ENCODE peak calls at places on chromosomes 2 and 18, in six cellular contexts. C is heart right ventricle, E is heart left ventricle, N is lung, F is breast epithelium, M is endodermal cell. S is an unnamed sample.

GRCh38 chr18:46346213-46346612 is 242.0 kb downstream of the HAUS1 start:
- DNase-seq in C (no peak), E (no peak), N (no peak), F (no peak), M (no peak), S (no peak)

GRCh38 chr2:148643421-148643820 is 1.1 kb upstream of the EPC2 start:
- DNase-seq in C (no peak), E (no peak), N (no peak), F (no peak), M (no peak), S (no peak)

GRCh38 chr2:60882971-60883753 is 1.8 kb downstream of the REL start:
- DNase-seq in C (no peak), E (no peak), N (no peak), F (no peak), M (peak; percentile 52), S (no peak)

GRCh38 chr2:236090027-236090382 is 78.2 kb downstream of the GBX2 start:
- DNase-seq in C (no peak), E (no peak), N (no peak), F (no peak), M (no peak), S (no peak)

GRCh38 chr18:6920099-6920955 is 190.8 kb downstream of the ARHGAP28 start:
- DNase-seq in C (peak; percentile 12), E (no peak), N (peak; percentile 57), F (no peak), M (peak; percentile 94), S (no peak)

GRCh38 chr18:26655010-26655613 is 106.8 kb upstream of the KCTD1 start:
- DNase-seq in C (no peak), E (no peak), N (no peak), F (no peak), M (no peak), S (no peak)

GRCh38 chr2:70656421-70657010 is 102.9 kb upstream of the TGFA start:
- DNase-seq in C (no peak), E (no peak), N (no peak), F (no peak), M (peak; percentile 42), S (no peak)

GRCh38 chr2:144277622-144278354 is 242.1 kb downstream of the ZEB2 start:
- DNase-seq in C (no peak), E (no peak), N (no peak), F (no peak), M (no peak), S (no peak)

GRCh38 chr2:210660-211059 is 53.2 kb downstream of the SH3YL1 start:
- DNase-seq in C (no peak), E (no peak), N (no peak), F (no peak), M (no peak), S (no peak)

GRCh38 chr2:71779306-71779855 is 326.0 kb downstream of the DYSF start:
- DNase-seq in C (no peak), E (no peak), N (no peak), F (no peak), M (no peak), S (peak; percentile 56)

GRCh38 chr2:1854747-1855146 is 110.4 kb upstream of the PXDN start:
- DNase-seq in C (peak; percentile 22), E (no peak), N (no peak), F (no peak), M (peak; percentile 90), S (no peak)

GRCh38 chr2:25367296-25367695 is 25.6 kb upstream of the DNMT3A start:
- DNase-seq in C (no peak), E (no peak), N (no peak), F (no peak), M (no peak), S (no peak)

GRCh38 chr2:159399716-159400525 is 113.4 kb upstream of the WDSUB1 start:
- DNase-seq in C (no peak), E (no peak), N (no peak), F (no peak), M (no peak), S (no peak)

GRCh38 chr2:36710858-36711520 is 14.5 kb downstream of the VIT start:
- DNase-seq in C (no peak), E (no peak), N (no peak), F (no peak), M (no peak), S (no peak)

GRCh38 chr2:36785179-36785795 is 88.8 kb downstream of the VIT start:
- DNase-seq in C (peak; percentile 42), E (peak; percentile 54), N (peak; percentile 53), F (peak; percentile 63), M (peak; percentile 95), S (peak; percentile 73)

GRCh38 chr2:72583376-72583775 is 242.5 kb downstream of the EXOC6B start:
- DNase-seq in C (no peak), E (no peak), N (no peak), F (no peak), M (no peak), S (no peak)

GRCh38 chr18:79519751-79520472 is 124.2 kb downstream of the NFATC1 start:
- DNase-seq in C (peak; percentile 4), E (no peak), N (no peak), F (peak; percentile 45), M (peak; percentile 70), S (peak; percentile 62)

GRCh38 chr18:79520473-79521390 is 125.0 kb downstream of the NFATC1 start:
- DNase-seq in C (no peak), E (no peak), N (no peak), F (peak; percentile 24), M (peak; percentile 8), S (no peak)

GRCh38 chr18:79517322-79517721 is 121.6 kb downstream of the NFATC1 start:
- DNase-seq in C (no peak), E (no peak), N (no peak), F (peak; percentile 17), M (peak; percentile 52), S (no peak)

GRCh38 chr18:79518028-79518682 is 122.4 kb downstream of the NFATC1 start:
- DNase-seq in C (peak; percentile 2), E (no peak), N (no peak), F (peak; percentile 35), M (peak; percentile 20), S (no peak)

GRCh38 chr18:79518683-79519128 is 123.0 kb downstream of the NFATC1 start:
- DNase-seq in C (no peak), E (no peak), N (no peak), F (peak; percentile 44), M (peak; percentile 30), S (no peak)
- H3K4me3 ChIP-seq in C (no peak overlapping the region), E (no peak overlapping the region), N (no peak overlapping the region), F (no peak overlapping the region), M (no peak overlapping the region), S (no peak overlapping the region)

GRCh38 chr2:59217360-59217759 is 976.2 kb upstream of the FANCL start:
- DNase-seq in C (no peak), E (no peak), N (no peak), F (no peak), M (no peak), S (no peak)
- TF ChIP-seq CTCF in C (no peak), E (no peak), N (no peak), F (no peak), M (no peak), S (no peak)

GRCh38 chr2:127733816-127734537 is 32.7 kb downstream of the SFT2D3 start:
- DNase-seq in C (no peak), E (no peak), N (no peak), F (no peak), M (no peak), S (no peak)
- H3K4me1 ChIP-seq in C (peaks cover 5% of the 10 kb centered on the region), E (peaks cover 21% of the 10 kb centered on the region), N (no peaks in the 10 kb centered on the region), F (no peaks in the 10 kb centered on the region), M (no peaks in the 10 kb centered on the region), S (no peaks in the 10 kb centered on the region)

GRCh38 chr2:102240640-102241370 is 54.0 kb downstream of the IL1RL2 start:
- DNase-seq in C (peak; percentile 93), E (peak; percentile 93), N (peak; percentile 92), F (peak; percentile 92), M (peak; percentile 95), S (peak; percentile 94)
- H3K4me3 ChIP-seq in C (no peak overlapping the region), E (no peak overlapping the region), N (no peak overlapping the region), F (no peak overlapping the region), M (peak overlapping the region; percentile 48), S (peak overlapping the region; percentile 1)

DNA sequence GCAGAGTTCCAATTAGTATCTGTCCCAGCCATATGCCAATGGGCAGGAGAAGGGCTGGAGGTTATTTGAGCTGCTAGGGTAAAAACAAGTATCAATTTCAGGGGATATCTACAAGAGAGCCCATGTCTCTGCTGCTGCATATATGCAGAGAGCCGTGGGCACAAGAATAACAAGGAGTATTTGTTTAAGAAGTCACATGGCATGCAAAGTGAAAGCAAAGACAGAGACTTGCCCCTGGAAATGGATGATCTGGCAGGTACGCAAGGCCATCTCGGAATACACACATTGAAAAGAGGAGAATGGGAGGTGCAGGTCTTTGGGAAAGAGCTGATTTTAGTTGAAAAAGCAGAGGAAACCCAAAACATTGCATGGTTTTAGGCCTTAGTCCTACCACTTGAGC is 170.6 kb downstream of the EVA1A start:
- DNase-seq in C (no peak), E (no peak), N (no peak), F (no peak), M (no peak), S (no peak)
- TF ChIP-seq CTCF in C (no peak), E (no peak), N (no peak), F (no peak), M (no peak), S (no peak)

DNA sequence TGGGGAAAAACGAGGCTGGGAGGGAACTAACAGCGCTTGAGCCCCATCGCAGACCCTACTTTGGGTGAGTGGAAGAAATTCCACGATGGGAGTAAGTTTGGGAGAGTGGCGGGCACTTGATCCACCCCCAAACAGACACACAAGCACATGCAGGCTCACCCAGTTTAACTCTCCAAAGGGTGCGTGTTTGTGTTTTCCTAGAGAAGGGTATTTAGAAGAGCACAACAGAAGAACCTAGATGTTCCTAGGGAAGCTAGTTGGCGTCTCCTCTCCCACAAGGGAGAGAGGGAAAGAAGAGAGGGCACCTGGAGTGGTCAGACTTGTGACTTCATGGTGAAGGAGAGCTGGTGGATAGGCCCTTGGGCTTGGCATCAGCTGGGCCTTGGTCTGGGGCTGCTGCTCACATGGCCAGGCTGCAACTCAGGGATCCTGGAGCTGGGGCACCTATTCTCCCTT is 3.2 kb downstream of the GATA6 start:
- DNase-seq in C (no peak), E (no peak), N (no peak), F (no peak), M (peak; percentile 59), S (no peak)
- H3K4me1 ChIP-seq in C (no peaks in the 10 kb centered on the region), E (peaks cover 14% of the 10 kb centered on the region), N (peaks cover 8% of the 10 kb centered on the region), F (peaks cover 6% of the 10 kb centered on the region), M (no peaks in the 10 kb centered on the region), S (peaks cover 13% of the 10 kb centered on the region)

S was measured in right atrium auricular region.